ENCODE peak calls at places on chromosome 20, in eight cellular contexts. G, H, Q, N, F, V, K and U are unnamed samples.

GRCh38 chr20:2538931-2539330 is 2.6 kb downstream of the TMC2 start:
- DNase-seq in N (no peak), K (no peak), H (no peak), G (no peak), F (no peak), V (no peak), Q (no peak), U (no peak)

GRCh38 chr20:38023181-38024085 is 9.8 kb downstream of the TTI1 start:
- DNase-seq in Q (no peak), N (no peak), H (no peak), G (no peak), K (no peak), V (no peak), F (no peak), U (peak; percentile 62)

GRCh38 chr20:59291740-59292139 is 8.7 kb upstream of the EDN3 start:
- DNase-seq in N (no peak), Q (no peak), G (no peak), V (no peak), H (peak; percentile 15), K (no peak), F (no peak), U (no peak)

GRCh38 chr20:58652606-58653303 is 1.7 kb downstream of the STX16 start:
- DNase-seq in F (no peak), Q (no peak), G (no peak), N (no peak), K (no peak), H (no peak), V (no peak), U (no peak)

GRCh38 chr20:60262967-60263603 is 304.9 kb downstream of the CDH26 start:
- DNase-seq in H (peak; percentile 28), G (no peak), Q (no peak), F (no peak), V (peak; percentile 26), K (peak; percentile 43), N (no peak), U (no peak)

GRCh38 chr20:43102394-43102793 is 87.3 kb downstream of the PTPRT start:
- DNase-seq in N (no peak), Q (no peak), G (no peak), V (no peak), K (no peak), F (no peak), H (no peak), U (no peak)

GRCh38 chr20:38445901-38446425 is 10.8 kb upstream of the SNHG17 start:
- DNase-seq in V (no peak), N (no peak), F (no peak), G (no peak), Q (no peak), H (no peak), K (no peak), U (no peak)

GRCh38 chr20:44916586-44916985 is 6.7 kb downstream of the PABPC1L start:
- DNase-seq in N (no peak), K (no peak), F (no peak), Q (no peak), G (no peak), V (no peak), H (no peak), U (no peak)

GRCh38 chr20:45940469-45940868 is 6.0 kb downstream of the PCIF1 start:
- DNase-seq in G (no peak), Q (no peak), F (no peak), K (no peak), V (no peak), N (no peak), H (no peak), U (no peak)

GRCh38 chr20:62807444-62808210 is 3.0 kb downstream of the OGFR start:
- DNase-seq in N (no peak), K (no peak), F (no peak), V (no peak), G (no peak), Q (no peak), H (no peak), U (no peak)

GRCh38 chr20:62805711-62806382 is 1.2 kb downstream of the OGFR start:
- DNase-seq in F (no peak), N (no peak), V (peak; percentile 66), Q (no peak), H (no peak), G (peak; percentile 84), K (no peak), U (no peak)

GRCh38 chr20:62804632-62805364 is at the start of gene OGFR:
- DNase-seq in N (no peak), F (no peak), H (peak; percentile 48), G (peak; percentile 85), Q (peak; percentile 69), V (peak; percentile 66), K (peak; percentile 77), U (no peak)

GRCh38 chr20:62805365-62805710 is 703 bp downstream of the OGFR start:
- DNase-seq in K (no peak), F (no peak), N (no peak), Q (no peak), H (no peak), V (no peak), G (no peak), U (no peak)

DNA sequence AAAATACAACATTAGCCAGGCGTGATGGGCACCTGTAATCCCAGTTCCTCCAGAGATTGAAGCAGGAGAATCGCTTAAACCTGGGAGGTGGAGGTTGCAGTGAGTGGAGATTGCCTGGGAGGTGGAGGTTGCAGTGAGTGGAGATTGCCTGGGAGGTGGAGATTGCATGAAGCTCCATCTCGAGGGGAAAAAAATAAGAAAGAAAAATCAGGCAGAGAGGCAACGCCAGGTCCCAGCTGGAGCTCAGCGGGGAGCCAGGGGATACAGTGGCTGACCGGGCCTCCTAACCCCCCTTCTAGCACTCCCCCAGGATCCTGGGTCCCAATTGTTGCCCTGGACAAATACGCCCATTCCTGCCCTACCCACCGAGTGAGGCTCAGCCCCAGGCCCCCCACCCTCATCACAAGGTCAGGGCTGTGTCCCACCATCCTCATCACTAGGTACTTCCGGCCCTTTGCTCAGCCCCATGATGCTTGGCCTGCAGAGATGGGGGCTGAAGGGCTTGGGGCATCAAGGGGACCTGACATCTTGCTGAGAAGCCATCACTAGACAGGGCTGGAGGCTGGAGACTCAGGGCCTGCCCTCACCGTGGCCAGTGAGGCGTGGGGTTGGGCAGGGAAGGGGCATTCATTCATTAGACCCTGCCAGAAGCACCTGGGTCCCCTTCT is 1.9 kb downstream of the OGFR start:
- DNase-seq in Q (no peak), H (no peak), K (no peak), V (no peak), G (no peak), N (no peak), F (no peak), U (no peak)
- H3K27ac ChIP-seq in Q (no peak overlapping the region), H (no peak overlapping the region), K (no peak overlapping the region), V (peak overlapping the region; percentile 68), G (peak overlapping the region; percentile 87), N (peak overlapping the region; percentile 94), F (no peak overlapping the region), U (no peak overlapping the region)

GRCh38 chr20:20368414-20369352 is 779 bp downstream of the INSM1 start:
- DNase-seq in H (peak; percentile 16), N (no peak), K (no peak), Q (no peak), F (no peak), V (no peak), G (no peak), U (no peak)

GRCh38 chr20:20367681-20368413 is at the start of gene INSM1:
- DNase-seq in Q (no peak), K (no peak), G (no peak), N (no peak), V (no peak), F (no peak), H (no peak), U (no peak)

GRCh38 chr20:20370087-20370575 is 2.2 kb downstream of the INSM1 start:
- DNase-seq in V (no peak), F (no peak), Q (no peak), H (no peak), K (no peak), G (no peak), N (no peak), U (no peak)

GRCh38 chr20:20371133-20371532 is 3.2 kb downstream of the INSM1 start:
- DNase-seq in K (no peak), G (no peak), N (no peak), Q (no peak), H (no peak), F (no peak), V (no peak), U (no peak)

DNA sequence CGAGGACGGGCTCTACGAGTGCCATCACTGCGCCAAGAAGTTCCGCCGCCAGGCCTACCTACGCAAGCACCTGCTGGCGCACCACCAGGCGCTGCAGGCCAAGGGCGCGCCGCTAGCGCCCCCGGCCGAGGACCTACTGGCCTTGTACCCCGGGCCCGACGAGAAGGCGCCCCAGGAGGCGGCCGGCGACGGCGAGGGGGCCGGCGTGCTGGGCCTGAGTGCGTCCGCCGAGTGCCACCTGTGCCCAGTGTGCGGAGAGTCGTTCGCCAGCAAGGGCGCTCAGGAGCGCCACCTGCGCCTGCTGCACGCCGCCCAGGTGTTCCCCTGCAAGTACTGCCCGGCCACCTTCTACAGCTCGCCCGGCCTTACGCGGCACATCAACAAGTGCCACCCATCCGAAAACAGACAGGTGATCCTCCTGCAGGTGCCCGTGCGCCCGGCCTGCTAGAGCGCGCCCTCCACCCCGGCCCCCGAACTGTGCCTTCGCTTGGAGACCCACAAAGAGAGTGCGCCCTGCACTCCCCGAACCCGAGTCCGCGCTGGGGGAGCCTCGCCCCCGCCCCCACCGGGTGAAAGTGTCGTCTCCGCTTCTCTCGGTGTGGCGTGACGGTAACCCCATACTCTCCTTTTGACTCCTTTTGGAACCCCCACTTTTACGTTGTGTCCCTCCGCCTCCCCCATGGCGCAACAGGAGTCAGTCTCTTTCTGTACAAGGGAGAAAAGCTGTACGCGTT is 1.6 kb downstream of the INSM1 start:
- DNase-seq in V (no peak), F (no peak), G (no peak), H (peak; percentile 61), K (no peak), Q (no peak), N (no peak), U (no peak)
- TF ChIP-seq CTCF in V (no peak), F (no peak), G (no peak), H (no peak), K (no peak), Q (no peak), N (no peak), U (no peak)

GRCh38 chr20:5180933-5181332 is 54.1 kb downstream of the CDS2 start:
- DNase-seq in N (no peak), Q (no peak), K (no peak), H (no peak), G (no peak), V (no peak), F (no peak), U (no peak)
- H3K4me3 ChIP-seq in N (no peak overlapping the region), Q (no peak overlapping the region), K (no peak overlapping the region), H (no peak overlapping the region), G (no peak overlapping the region), V (no peak overlapping the region), F (peak overlapping the region; percentile 21), U (no peak overlapping the region)

DNA sequence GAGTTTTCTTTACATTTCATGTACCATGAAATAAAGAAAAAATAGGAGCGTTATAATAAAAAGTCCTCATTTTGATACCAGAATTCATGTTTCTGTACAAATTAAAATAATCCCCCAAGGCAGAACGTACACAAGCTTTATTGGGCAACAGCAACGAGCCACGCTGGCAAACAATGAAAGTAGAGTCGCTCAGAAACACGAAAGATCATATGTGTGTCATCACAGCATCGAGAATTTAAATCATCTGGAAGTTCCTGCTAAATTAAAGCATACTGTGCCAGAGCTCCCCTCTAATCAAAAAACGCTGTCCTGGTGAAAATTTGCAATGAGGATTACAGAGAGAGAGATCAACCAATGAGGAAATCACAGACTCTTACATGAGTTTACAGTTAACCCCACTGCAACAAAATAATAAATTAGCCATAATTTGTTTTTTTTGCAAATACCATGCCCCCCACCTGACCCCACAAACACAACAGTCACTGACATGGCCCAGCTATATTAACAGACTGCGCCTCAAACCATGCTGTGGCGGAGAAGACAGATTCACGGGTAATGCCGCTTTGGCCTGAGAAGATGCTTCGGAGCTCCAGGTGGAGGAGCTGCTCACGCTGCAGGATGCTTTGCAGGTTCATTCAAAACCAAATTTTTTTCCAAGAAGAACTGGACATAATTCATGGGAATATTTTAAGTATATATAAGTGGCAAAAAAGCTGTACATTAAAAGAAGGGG is 54.3 kb upstream of the NFATC2 start:
- DNase-seq in F (no peak), H (no peak), N (no peak), G (no peak), K (no peak), Q (no peak), V (no peak), U (no peak)
- H3K27ac ChIP-seq in F (no peak overlapping the region), H (no peak overlapping the region), N (no peak overlapping the region), G (no peak overlapping the region), K (no peak overlapping the region), Q (no peak overlapping the region), V (no peak overlapping the region), U (no peak overlapping the region)